ENCODE peak calls at places on chromosomes 12 and 14, in four cellular contexts. F, Y, L and A are unnamed samples.

GRCh38 chr12:115020091-115020490 is 336.1 kb upstream of the TBX3 start:
- DNase-seq in Y (no peak), L (no peak), F (no peak), A (no peak)

GRCh38 chr14:90276627-90277367 is 20.4 kb downstream of the PSMC1 start:
- DNase-seq in L (peak; percentile 10), F (no peak), Y (no peak), A (no peak)

GRCh38 chr14:91872517-91873470 is 5.5 kb upstream of the TC2N start:
- DNase-seq in Y (no peak), L (no peak), F (peak; percentile 90), A (peak; percentile 87)

GRCh38 chr12:123916729-123917128 is 55.9 kb downstream of the CCDC92 start:
- DNase-seq in F (no peak), L (no peak), Y (no peak), A (no peak)

GRCh38 chr12:67025543-67026114 is 243.5 kb upstream of the CAND1 start:
- DNase-seq in F (peak; percentile 35), L (peak; percentile 48), Y (peak; percentile 5), A (no peak)

GRCh38 chr12:39587247-39587646 is 32.4 kb downstream of the ABCD2 start:
- DNase-seq in Y (no peak), L (peak; percentile 18), F (no peak), A (no peak)

GRCh38 chr14:42671636-42672035 is 1065.0 kb downstream of the LRFN5 start:
- DNase-seq in F (no peak), L (no peak), Y (no peak), A (no peak)

GRCh38 chr14:23793532-23793931 is 157.4 kb downstream of the DHRS2 start:
- DNase-seq in Y (no peak), L (no peak), F (peak; percentile 11), A (no peak)

GRCh38 chr14:100285021-100285912 is 21.0 kb downstream of the SLC25A29 start:
- DNase-seq in F (peak; percentile 77), L (peak; percentile 78), Y (peak; percentile 59), A (no peak)

GRCh38 chr14:100282083-100282350 is 24.2 kb downstream of the SLC25A29 start:
- DNase-seq in L (no peak), F (no peak), Y (no peak), A (no peak)

GRCh38 chr14:100285913-100286400 is 20.3 kb downstream of the SLC25A29 start:
- DNase-seq in Y (no peak), L (no peak), F (peak; percentile 8), A (no peak)

GRCh38 chr14:100282766-100283419 is 23.4 kb downstream of the SLC25A29 start:
- DNase-seq in Y (no peak), F (peak; percentile 5), L (no peak), A (no peak)

DNA sequence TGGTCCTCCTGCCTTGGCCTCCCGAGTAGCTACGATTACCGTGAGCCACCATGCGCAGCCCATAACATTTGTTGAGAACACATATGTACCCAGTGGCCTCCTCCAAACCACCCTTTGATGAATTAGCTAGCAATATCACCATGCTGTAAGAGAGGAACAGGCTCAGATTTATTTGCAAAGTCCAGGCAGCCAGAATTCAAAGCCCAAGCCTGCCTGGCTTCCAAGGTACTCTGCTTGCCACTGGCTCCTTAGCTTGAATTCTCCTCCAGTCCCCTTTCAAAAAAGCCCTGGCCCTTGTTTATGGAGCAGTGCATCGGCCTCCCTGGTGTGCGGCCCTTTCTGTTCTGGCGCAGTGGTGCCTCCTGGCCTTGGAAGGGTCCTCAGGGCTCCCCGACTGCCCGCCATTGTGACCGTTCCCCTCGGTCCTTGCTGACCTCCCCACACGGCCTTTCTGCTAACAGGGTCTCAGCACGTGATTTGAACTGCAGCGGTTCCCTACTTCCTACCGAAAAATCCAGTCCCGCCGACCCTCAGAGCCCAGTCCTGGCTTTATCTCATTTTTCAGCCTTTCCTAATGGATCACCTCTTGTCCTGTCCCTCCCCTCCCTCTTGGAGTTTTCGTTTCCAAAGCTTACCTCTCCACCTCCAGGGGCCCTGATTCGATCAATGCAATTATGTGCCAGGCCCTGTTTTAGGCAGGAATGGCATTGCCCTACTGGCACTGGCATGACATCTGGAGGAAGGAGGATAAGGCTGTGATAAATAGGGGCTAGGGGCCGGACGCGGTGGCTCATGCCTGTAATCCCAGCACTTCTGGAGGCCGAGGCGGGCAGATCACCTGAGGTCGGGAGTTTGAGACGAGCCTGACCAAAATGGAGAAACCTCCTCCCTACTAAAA is 22.0 kb downstream of the SLC25A29 start:
- DNase-seq in F (peak; percentile 8), L (no peak), Y (no peak), A (no peak)
- TF ChIP-seq POLR2AphosphoS5 in F (no peak), L (no peak), Y (no peak), A (no peak)

GRCh38 chr12:11686135-11686534 is 36.7 kb downstream of the ETV6 start:
- DNase-seq in L (no peak), F (no peak), Y (no peak), A (no peak)
- H3K27ac ChIP-seq in L (no peak overlapping the region), F (peak overlapping the region; percentile 13), Y (no peak overlapping the region), A (no peak overlapping the region)

DNA sequence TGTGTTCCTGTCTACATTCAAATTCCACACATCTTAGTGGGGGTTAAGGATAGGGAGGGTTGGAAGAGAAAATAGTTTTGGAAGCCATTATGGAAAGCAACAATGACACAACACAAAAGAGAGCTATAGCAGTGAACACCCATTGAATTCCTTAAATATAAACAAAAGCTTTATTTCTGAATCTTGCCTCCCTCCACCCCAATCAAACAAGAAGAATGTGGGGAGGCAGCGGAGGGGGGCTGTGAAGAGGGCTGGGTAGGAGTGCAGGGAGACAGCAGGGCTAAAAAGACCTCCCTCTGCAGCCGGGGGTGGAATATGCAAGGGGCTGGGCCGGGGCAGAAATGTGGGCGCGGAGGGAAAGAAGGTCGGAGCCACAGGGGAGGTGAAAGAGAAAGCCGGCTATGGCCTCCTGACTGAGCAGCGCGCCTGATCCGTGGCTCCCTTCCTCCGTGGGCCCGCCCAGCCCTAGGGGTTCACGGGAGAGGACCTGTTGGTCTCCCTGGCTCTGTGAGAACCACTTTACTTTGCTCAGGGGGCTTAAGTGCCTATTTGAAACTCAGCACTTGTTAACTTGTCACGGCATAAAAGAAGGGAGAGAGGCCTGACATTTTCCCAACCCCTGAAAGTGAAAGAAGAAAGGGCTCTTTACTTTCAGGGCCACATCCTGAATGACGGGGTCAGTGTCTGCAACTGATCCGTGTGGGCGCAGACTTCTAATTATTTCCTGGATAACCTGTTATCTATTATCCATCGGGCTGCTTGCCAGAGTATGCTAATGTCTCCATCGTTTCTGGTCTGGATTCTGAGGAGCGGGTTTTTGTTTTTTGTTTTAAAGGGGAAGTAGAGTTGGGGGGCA is 127.3 kb upstream of the MAX start:
- DNase-seq in L (peak; percentile 33), F (peak; percentile 49), Y (no peak), A (no peak)
- TF ChIP-seq POLR2AphosphoS5 in L (no peak), F (no peak), Y (no peak), A (no peak)

GRCh38 chr12:47863985-47864384 is 40.8 kb downstream of the VDR start:
- DNase-seq in L (no peak), F (no peak), Y (no peak), A (no peak)

GRCh38 chr12:47862881-47863280 is 41.9 kb downstream of the VDR start:
- DNase-seq in F (no peak), L (no peak), Y (no peak), A (peak; percentile 46)

GRCh38 chr12:47863467-47863866 is 41.3 kb downstream of the VDR start:
- DNase-seq in F (no peak), Y (no peak), L (no peak), A (no peak)

GRCh38 chr12:47862157-47862556 is 42.5 kb upstream of the HDAC7 start:
- DNase-seq in L (no peak), Y (no peak), F (no peak), A (no peak)

GRCh38 chr12:47864646-47865235 is 40.1 kb downstream of the VDR start:
- DNase-seq in F (no peak), Y (no peak), L (no peak), A (no peak)
- H3K27ac ChIP-seq in F (no peak overlapping the region), Y (no peak overlapping the region), L (no peak overlapping the region), A (no peak overlapping the region)

GRCh38 chr12:65656904-65657351 is 167.4 kb upstream of the HMGA2 start:
- DNase-seq in F (no peak), Y (peak; percentile 29), L (peak; percentile 42), A (no peak)
- TF ChIP-seq POLR2AphosphoS5 in F (no peak), Y (no peak), L (no peak), A (no peak)

GRCh38 chr12:619346-619745 is 43.9 kb downstream of the NINJ2 start:
- DNase-seq in Y (no peak), L (no peak), F (no peak), A (no peak)
- H3K27ac ChIP-seq in Y (no peak overlapping the region), L (no peak overlapping the region), F (no peak overlapping the region), A (no peak overlapping the region)

GRCh38 chr12:107337354-107338095 is 244.2 kb upstream of the CRY1 start:
- DNase-seq in Y (no peak), F (no peak), L (no peak), A (no peak)

GRCh38 chr12:107336705-107337104 is 243.4 kb upstream of the CRY1 start:
- DNase-seq in L (no peak), F (no peak), Y (no peak), A (no peak)

GRCh38 chr12:107332726-107333125 is 239.4 kb upstream of the CRY1 start:
- DNase-seq in Y (no peak), F (no peak), L (no peak), A (no peak)

GRCh38 chr12:107339932-107340331 is 246.6 kb upstream of the CRY1 start:
- DNase-seq in L (no peak), F (no peak), Y (no peak), A (no peak)

GRCh38 chr12:107335802-107336570 is 242.6 kb upstream of the CRY1 start:
- DNase-seq in L (no peak), Y (no peak), F (no peak), A (no peak)
- TF ChIP-seq POLR2AphosphoS5 in L (no peak), Y (no peak), F (no peak), A (no peak)